ENCODE peak calls at places on chromosome 21, in four cellular contexts. L is naive thymus-derived CD4-positive, alpha-beta T cell; O is left lung; I is A673. K is an unnamed sample.

GRCh38 chr21:41816583-41817165 is 49.8 kb upstream of the RIPK4 start:
- DNase-seq in O (peak), I (peak), L (peak), K (no peak)

GRCh38 chr21:16133248-16133647 is 403.5 kb downstream of the USP25 start:
- DNase-seq in I (no peak), L (no peak), O (no peak), K (no peak)

GRCh38 chr21:44428281-44428942 is 26.9 kb upstream of the LRRC3 start:
- DNase-seq in O (peak), L (peak), I (peak), K (peak)

GRCh38 chr21:26849428-26850115 is 4.4 kb upstream of the ADAMTS1 start:
- DNase-seq in I (peak), L (peak), O (no peak), K (no peak)

GRCh38 chr21:26041441-26042180 is 129.0 kb downstream of the APP start:
- DNase-seq in I (peak), O (no peak), L (no peak), K (no peak)

GRCh38 chr21:29130234-29130993 is at the start of gene MAP3K7CL:
- DNase-seq in O (peak), I (no peak), L (no peak), K (no peak)

GRCh38 chr21:45228656-45229240 is 58.9 kb downstream of the POFUT2 start:
- DNase-seq in L (no peak), I (no peak), O (no peak), K (no peak)

GRCh38 chr21:42150458-42151085 is 68.4 kb upstream of the ABCG1 start:
- DNase-seq in L (no peak), I (no peak), O (peak), K (no peak)

GRCh38 chr21:17612565-17613241 is at the start of gene BTG3:
- DNase-seq in O (peak), L (peak), I (peak), K (no peak)

GRCh38 chr21:42040411-42041180 is 30.4 kb upstream of the ZBTB21 start:
- DNase-seq in L (no peak), O (no peak), I (peak), K (no peak)

GRCh38 chr21:45517249-45518065 is 24.8 kb downstream of the SLC19A1 start:
- DNase-seq in I (no peak), L (no peak), O (peak), K (no peak)

GRCh38 chr21:24007592-24007991 is 1599.7 kb downstream of the MRPL39 start:
- DNase-seq in O (no peak), I (no peak), L (no peak), K (no peak)

GRCh38 chr21:42674351-42674940 is 21.0 kb downstream of the PDE9A start:
- DNase-seq in L (no peak), I (peak), O (no peak), K (peak)

GRCh38 chr21:36104306-36105300 is 30.3 kb upstream of the CBR3 start:
- DNase-seq in I (peak), L (peak), O (no peak), K (no peak)

GRCh38 chr21:33286600-33287456 is 20.7 kb downstream of the IL10RB start:
- DNase-seq in O (no peak), L (no peak), I (no peak), K (no peak)
- H3K27ac ChIP-seq in O (peak), L (no peak), I (no peak), K (no peak)

GRCh38 chr21:38806942-38807284 is 1.2 kb downstream of the ETS2 start:
- DNase-seq in I (peak), L (no peak), O (no peak), K (no peak)

GRCh38 chr21:38807987-38808386 is 2.3 kb downstream of the ETS2 start:
- DNase-seq in L (no peak), I (no peak), O (no peak), K (no peak)

GRCh38 chr21:38806153-38806941 is 618 bp downstream of the ETS2 start:
- DNase-seq in L (peak), O (peak), I (peak), K (no peak)

GRCh38 chr21:38809170-38809878 is 3.6 kb downstream of the ETS2 start:
- DNase-seq in L (no peak), I (no peak), O (no peak), K (no peak)

GRCh38 chr21:38807481-38807880 is 1.8 kb downstream of the ETS2 start:
- DNase-seq in I (peak), O (no peak), L (no peak), K (no peak)
- H3K4me3 ChIP-seq in I (peak), O (peak), L (no peak), K (peak)

DNA sequence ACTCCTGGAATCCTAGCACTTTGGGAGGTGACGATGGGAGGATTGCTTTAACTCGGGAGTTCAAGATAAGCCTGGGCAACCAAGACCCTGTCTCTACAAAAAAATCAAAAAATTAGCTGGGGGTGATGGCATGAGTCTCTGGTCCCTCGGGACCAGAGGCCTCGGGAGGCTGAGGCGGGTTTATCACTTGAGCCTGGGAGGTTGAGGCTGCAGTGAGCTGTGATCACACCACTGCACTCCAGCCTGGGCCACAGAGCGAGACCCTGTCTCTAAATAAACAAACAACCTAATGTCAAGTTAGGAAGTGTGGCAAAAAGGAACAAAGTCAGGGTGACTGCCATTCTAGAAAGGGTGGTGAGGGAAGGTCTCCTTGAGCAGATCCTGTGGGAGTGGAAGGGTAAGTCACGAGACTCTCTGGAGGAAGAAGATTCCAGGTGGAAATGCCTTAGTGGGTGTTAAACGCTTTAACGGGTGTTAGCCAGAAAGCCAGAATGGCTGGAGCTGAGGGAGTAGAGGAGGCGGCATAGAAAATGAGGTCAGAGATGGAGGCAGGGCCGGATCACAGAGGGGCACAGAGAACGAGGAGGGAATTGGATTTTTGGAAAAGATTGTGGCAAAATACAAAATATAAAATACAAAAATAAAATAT is 62.2 kb upstream of the ATP5PO start:
- DNase-seq in I (no peak), L (no peak), O (no peak), K (no peak)
- H3K27ac ChIP-seq in I (peak), L (no peak), O (peak), K (no peak)

GRCh38 chr21:38229260-38229877 is 27.4 kb upstream of the KCNJ15 start:
- DNase-seq in I (no peak), L (no peak), O (no peak), K (no peak)
- H3K4me3 ChIP-seq in I (no peak), L (no peak), O (no peak), K (no peak)